ENCODE peak calls at places on chromosomes 13 and 19, in six cellular contexts. S, R, O, D, U and I are unnamed samples. For H3K4me1 and H3K9me3, the result is how much of the 10 kb centered on the place peaks cover.

GRCh38 chr13:33727356-33728083 is 90.4 kb upstream of the RFC3 start:
- DNase-seq in S (no peak), R (no peak), O (no peak), D (no peak), U (no peak), I (no peak)

GRCh38 chr13:77915676-77916075 is 3.0 kb downstream of the EDNRB start:
- DNase-seq in S (no peak), R (no peak), O (no peak), D (no peak), U (no peak), I (no peak)

GRCh38 chr19:56139847-56140582 is 1.1 kb upstream of the ZNF444 start:
- DNase-seq in S (no peak), R (no peak), O (no peak), D (no peak), U (no peak), I (no peak)

GRCh38 chr19:50414850-50415660 is 3.7 kb upstream of the SPIB start:
- DNase-seq in S (peak), R (peak), O (peak), D (peak), U (peak), I (no peak)

GRCh38 chr19:8005534-8006256 is at the start of gene ELAVL1:
- DNase-seq in S (peak), R (peak), O (peak), D (peak), U (peak), I (peak)

GRCh38 chr19:17703823-17704463 is 15.3 kb upstream of the MAP1S start:
- DNase-seq in S (peak), R (peak), O (no peak), D (peak), U (no peak), I (no peak)

GRCh38 chr13:59458908-59459579 is 704.7 kb downstream of the DIAPH3 start:
- DNase-seq in S (no peak), R (no peak), O (peak), D (no peak), U (no peak), I (no peak)

GRCh38 chr13:28394422-28394821 is 100.5 kb downstream of the FLT1 start:
- DNase-seq in S (no peak), R (no peak), O (no peak), D (no peak), U (no peak), I (no peak)

GRCh38 chr13:98203641-98204326 is 26.7 kb upstream of the RNF113B start:
- DNase-seq in S (no peak), R (no peak), O (no peak), D (no peak), U (no peak), I (no peak)

GRCh38 chr13:50677687-50678463 is 165.6 kb downstream of the DLEU7 start:
- DNase-seq in S (no peak), R (peak), O (no peak), D (no peak), U (no peak), I (no peak)

GRCh38 chr13:110648155-110648819 is 32.9 kb downstream of the NAXD start:
- DNase-seq in S (no peak), R (no peak), O (no peak), D (no peak), U (no peak), I (no peak)

GRCh38 chr13:97107815-97108534 is 113.7 kb upstream of the OXGR1 start:
- DNase-seq in S (no peak), R (peak), O (no peak), D (no peak), U (no peak), I (no peak)

GRCh38 chr13:42354246-42355117 is 82.5 kb downstream of the AKAP11 start:
- DNase-seq in S (peak), R (no peak), O (no peak), D (no peak), U (no peak), I (no peak)

GRCh38 chr13:100454876-100455275 is 133.7 kb downstream of the GGACT start:
- DNase-seq in S (no peak), R (no peak), O (no peak), D (no peak), U (no peak), I (no peak)

GRCh38 chr19:38057954-38058690 is 151.1 kb downstream of the SIPA1L3 start:
- DNase-seq in S (no peak), R (peak), O (no peak), D (peak), U (no peak), I (no peak)

GRCh38 chr19:10836478-10837325 is 690 bp upstream of the TMED1 start:
- DNase-seq in S (peak), R (peak), O (peak), D (peak), U (no peak), I (no peak)

GRCh38 chr13:50787316-50788195 is 55.9 kb downstream of the DLEU7 start:
- DNase-seq in S (no peak), R (no peak), O (no peak), D (no peak), U (no peak), I (no peak)

GRCh38 chr13:64255988-64256387 is 2840.3 kb upstream of the PCDH20 start:
- DNase-seq in S (no peak), R (no peak), O (no peak), D (no peak), U (no peak), I (no peak)

GRCh38 chr13:60043262-60043661 is 120.5 kb downstream of the DIAPH3 start:
- DNase-seq in S (no peak), R (no peak), O (no peak), D (no peak), U (no peak), I (no peak)

GRCh38 chr19:35398570-35398969 is 27.7 kb downstream of the GPR42 start:
- DNase-seq in S (no peak), R (no peak), O (no peak), D (no peak), U (no peak), I (no peak)

GRCh38 chr19:8085606-8086464 is 33.3 kb downstream of the CCL25 start:
- DNase-seq in S (peak), R (no peak), O (no peak), D (no peak), U (no peak), I (no peak)

GRCh38 chr13:70668293-70668692 is 560.0 kb upstream of the KLHL1 start:
- DNase-seq in S (no peak), R (no peak), O (no peak), D (no peak), U (no peak), I (no peak)

GRCh38 chr19:46678110-46678732 is 17.2 kb upstream of the DACT3 start:
- DNase-seq in S (peak), R (peak), O (no peak), D (no peak), U (peak), I (no peak)

GRCh38 chr19:30070198-30070969 is 128.3 kb downstream of the URI1 start:
- DNase-seq in S (no peak), R (no peak), O (no peak), D (peak), U (no peak), I (peak)

GRCh38 chr19:47280183-47280797 is 5.6 kb downstream of the INAFM1 start:
- DNase-seq in S (no peak), R (peak), O (no peak), D (peak), U (no peak), I (no peak)

DNA sequence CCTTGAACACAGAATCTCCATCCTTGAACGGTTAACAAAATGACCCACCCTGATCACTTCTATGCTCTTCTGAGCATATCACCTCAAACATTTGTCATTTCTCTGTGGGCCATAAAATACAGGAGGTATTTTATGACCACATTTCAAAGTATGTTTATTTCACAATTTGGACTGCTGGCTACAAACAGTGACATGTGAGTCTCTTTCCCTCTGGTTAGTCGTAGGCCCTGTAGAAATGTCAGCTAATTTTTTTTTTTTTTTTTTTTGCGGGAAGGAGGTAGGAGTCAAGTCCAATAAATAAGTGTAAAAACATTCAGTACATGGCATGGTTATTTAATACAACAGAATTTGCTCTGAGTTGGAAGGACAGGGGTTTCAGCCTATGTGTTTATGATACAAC is 70.7 kb downstream of the FOXO1 start:
- DNase-seq in S (no peak), R (no peak), O (no peak), D (no peak), U (no peak), I (no peak)
- H3K4me1 ChIP-seq in S (under half), R (under half), O (half or more), D (under half), U (under half), I (under half)

GRCh38 chr13:19157461-19157860 is 24.2 kb downstream of the TUBA3C start:
- DNase-seq in S (no peak), R (no peak), O (no peak), D (peak), U (no peak), I (no peak)

GRCh38 chr13:19158006-19158405 is 23.6 kb downstream of the TUBA3C start:
- DNase-seq in S (no peak), R (no peak), O (no peak), D (peak), U (no peak), I (no peak)

GRCh38 chr13:19154843-19155242 is 26.8 kb downstream of the TUBA3C start:
- DNase-seq in S (no peak), R (no peak), O (no peak), D (peak), U (no peak), I (no peak)

GRCh38 chr13:19155321-19155861 is 26.2 kb downstream of the TUBA3C start:
- DNase-seq in S (no peak), R (no peak), O (no peak), D (peak), U (no peak), I (no peak)

DNA sequence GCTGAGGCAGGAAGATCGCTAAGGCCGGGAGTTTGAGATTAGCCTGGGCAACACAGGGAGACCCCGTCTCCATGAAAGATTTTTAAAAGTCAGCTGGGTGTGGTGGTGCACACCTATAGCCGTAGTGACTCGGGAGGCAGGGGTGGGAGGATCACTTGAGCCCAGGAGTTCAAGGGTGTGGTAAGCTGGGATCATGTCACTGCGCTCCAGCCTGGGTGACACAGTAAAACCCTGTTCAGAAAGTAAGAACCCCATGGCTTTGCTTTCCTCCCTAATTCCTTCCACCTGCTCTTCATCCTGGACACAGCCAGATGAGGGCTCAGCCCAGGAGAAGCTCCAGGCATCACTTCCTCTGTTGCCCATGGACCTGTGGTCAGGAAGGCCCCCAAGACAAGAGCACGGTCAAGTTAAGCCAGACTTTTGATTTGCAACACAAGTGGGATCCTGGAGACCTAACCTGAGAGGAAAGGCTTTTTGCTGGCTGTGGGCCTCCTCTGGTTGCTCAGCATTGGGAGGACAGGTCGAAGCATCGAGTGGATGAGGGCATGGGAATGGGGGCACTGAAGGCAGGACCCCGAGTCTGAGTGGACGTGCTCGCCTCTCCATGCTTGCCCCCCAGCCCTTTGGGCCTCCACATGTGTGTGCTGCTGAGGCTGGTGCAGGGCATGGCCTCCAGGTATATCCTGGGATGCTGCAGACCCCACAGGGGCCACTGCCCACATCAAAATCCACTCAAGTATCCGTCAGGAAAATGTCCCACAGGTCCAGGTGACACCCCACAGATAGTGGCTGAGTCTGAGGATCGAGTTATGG is 25.4 kb downstream of the TUBA3C start:
- DNase-seq in S (no peak), R (no peak), O (no peak), D (peak), U (no peak), I (no peak)
- H3K9me3 ChIP-seq in S (under half), R (under half), O (under half), D (under half), U (under half), I (under half)

GRCh38 chr13:113816248-113816924 is 47.5 kb downstream of the GAS6 start:
- DNase-seq in S (no peak), R (no peak), O (no peak), D (no peak), U (no peak), I (no peak)
- H3K4me1 ChIP-seq in S (under half), R (under half), O (half or more), D (half or more), U (under half), I (under half)

DNA sequence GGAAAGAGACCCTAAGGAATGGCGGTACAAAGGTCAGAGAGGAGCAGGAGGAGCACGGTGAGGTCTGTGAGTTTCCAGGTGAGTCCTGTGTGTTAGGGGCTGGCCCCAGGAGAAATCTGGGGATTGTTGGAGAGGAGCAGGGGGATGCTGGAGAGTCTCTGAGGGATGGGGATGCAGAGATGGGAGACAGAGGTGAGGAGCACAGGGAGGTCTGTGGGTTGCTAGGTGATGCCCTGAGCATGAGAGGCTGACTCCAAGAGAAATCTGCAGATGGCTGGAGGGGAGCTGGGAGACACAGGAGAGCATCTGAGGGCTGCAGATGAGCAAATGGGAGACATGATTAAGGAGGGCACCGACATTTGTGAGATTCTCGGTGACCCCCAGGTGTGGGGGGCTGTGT is 4.1 kb upstream of the ZNF229 start:
- DNase-seq in S (no peak), R (no peak), O (no peak), D (no peak), U (no peak), I (no peak)
- H3K9me3 ChIP-seq in S (under half), R (under half), O (under half), D (under half), U (under half), I (under half)

DNA sequence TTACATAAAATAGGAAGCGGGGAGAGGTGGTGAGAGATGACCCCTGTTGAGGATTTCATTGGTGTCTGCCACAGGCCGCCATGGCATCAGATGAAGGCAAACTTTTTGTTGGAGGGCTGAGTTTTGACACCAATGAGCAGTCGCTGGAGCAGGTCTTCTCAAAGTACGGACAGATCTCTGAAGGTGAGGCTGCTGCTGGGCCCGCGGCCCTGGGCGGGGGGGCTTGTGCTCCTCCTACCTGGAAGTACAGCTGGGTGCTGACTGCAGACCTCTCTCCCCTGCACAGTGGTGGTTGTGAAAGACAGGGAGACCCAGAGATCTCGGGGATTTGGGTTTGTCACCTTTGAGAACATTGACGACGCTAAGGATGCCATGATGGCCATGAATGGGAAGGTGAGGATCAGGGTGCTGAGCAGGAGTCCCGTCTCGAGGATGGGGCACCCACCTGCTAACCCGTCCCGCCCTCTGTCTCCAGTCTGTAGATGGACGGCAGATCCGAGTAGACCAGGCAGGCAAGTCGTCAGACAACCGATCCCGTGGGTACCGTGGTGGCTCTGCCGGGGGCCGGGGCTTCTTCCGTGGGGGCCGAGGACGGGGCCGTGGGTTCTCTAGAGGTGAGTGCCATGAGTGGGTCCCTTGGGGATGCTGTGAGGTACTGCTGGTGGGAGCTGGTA is 1.9 kb downstream of the CIRBP start:
- DNase-seq in S (no peak), R (no peak), O (no peak), D (no peak), U (no peak), I (no peak)
- H3K4me1 ChIP-seq in S (under half), R (under half), O (half or more), D (half or more), U (under half), I (half or more)

DNA sequence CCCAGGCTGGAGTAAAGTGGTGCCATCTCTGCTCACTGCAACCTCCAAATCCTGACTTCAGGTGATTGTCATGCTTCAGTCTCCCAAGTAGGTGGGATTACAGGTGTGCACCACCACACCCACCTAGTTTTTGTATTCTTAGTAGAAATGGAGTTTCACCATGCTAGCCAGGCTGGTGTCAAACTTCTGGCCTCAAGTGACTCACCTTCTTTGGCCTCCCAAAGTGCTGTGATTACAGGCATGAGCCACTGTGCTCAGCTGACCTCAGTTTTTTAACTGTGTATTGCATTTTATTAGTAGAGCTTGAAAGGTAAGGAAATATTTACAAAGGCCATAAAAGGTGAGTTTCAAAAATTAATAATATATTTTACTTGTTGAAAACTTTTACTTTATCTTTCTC is 2.3 kb downstream of the ZNF726 start:
- DNase-seq in S (no peak), R (no peak), O (no peak), D (no peak), U (no peak), I (no peak)
- H3K9me3 ChIP-seq in S (under half), R (under half), O (under half), D (under half), U (under half), I (under half)

DNA sequence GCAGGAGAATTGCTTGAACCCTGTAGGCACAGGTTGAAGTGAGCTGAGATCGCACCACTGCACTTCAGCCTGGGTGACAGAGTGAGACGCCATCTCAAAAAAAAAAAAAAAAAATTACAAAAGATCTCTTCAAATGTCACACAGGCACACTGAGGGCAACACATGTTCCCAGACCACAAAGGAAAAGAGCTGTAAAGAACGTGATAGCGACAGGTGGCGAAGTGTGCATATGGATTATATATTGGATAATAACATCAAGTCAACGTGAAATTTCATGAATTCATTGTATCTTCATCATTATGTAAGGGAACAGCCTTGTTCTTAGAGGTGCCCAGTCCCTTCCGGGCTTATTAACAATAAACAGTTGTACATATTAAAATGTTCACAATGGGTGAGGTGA is 31.8 kb upstream of the DPP9 start:
- DNase-seq in S (no peak), R (no peak), O (no peak), D (no peak), U (no peak), I (no peak)
- H3K4me1 ChIP-seq in S (under half), R (under half), O (under half), D (under half), U (under half), I (under half)